ENCODE peak calls at places on chromosome 13, in six cellular contexts. F, S, P, A, U and H are unnamed samples.

GRCh38 chr13:80245162-80245733 is 95.7 kb downstream of the SPRY2 start:
- DNase-seq in F (no peak), P (no peak), S (no peak), A (no peak), U (no peak), H (no peak)

GRCh38 chr13:49791753-49792549 is 531 bp downstream of the KPNA3 start:
- DNase-seq in A (peak), F (no peak), P (no peak), S (peak), U (peak), H (peak)

GRCh38 chr13:67296511-67296910 is 66.4 kb upstream of the PCDH9 start:
- DNase-seq in S (no peak), F (no peak), P (no peak), U (no peak), A (no peak), H (no peak)

GRCh38 chr13:106246237-106246636 is 289.2 kb downstream of the EFNB2 start:
- DNase-seq in F (no peak), S (no peak), U (no peak), P (no peak), A (no peak), H (no peak)

GRCh38 chr13:101919541-101920306 is 467.2 kb downstream of the ITGBL1 start:
- DNase-seq in U (no peak), S (no peak), P (no peak), F (no peak), A (no peak), H (no peak)

GRCh38 chr13:109479991-109480696 is 306.2 kb downstream of the IRS2 start:
- DNase-seq in S (peak), A (peak), P (no peak), U (no peak), F (no peak), H (no peak)

GRCh38 chr13:20487927-20488326 is 37.7 kb downstream of the CRYL1 start:
- DNase-seq in A (no peak), P (no peak), F (no peak), U (no peak), S (no peak), H (no peak)

GRCh38 chr13:94595006-94595942 is 678 bp downstream of the TGDS start:
- DNase-seq in S (peak), A (no peak), U (peak), F (no peak), P (peak), H (no peak)

GRCh38 chr13:96020155-96020575 is 33.0 kb downstream of the UGGT2 start:
- DNase-seq in F (no peak), U (peak), S (peak), P (peak), A (peak), H (peak)

GRCh38 chr13:33244210-33244906 is 41.2 kb downstream of the STARD13 start:
- DNase-seq in S (no peak), F (no peak), U (no peak), P (no peak), A (no peak), H (no peak)

GRCh38 chr13:73519720-73520119 is 460.9 kb downstream of the KLF5 start:
- DNase-seq in S (no peak), P (no peak), U (no peak), A (no peak), F (no peak), H (no peak)

GRCh38 chr13:78410847-78411246 is 192.5 kb downstream of the POU4F1 start:
- DNase-seq in P (no peak), S (no peak), A (no peak), F (no peak), U (no peak), H (no peak)

GRCh38 chr13:111472083-111472482 is 151.6 kb downstream of the TEX29 start:
- DNase-seq in P (no peak), A (no peak), S (no peak), U (no peak), F (no peak), H (no peak)

GRCh38 chr13:92354583-92354982 is 872.0 kb upstream of the GPC6 start:
- DNase-seq in A (no peak), S (no peak), P (no peak), F (no peak), U (no peak), H (no peak)

GRCh38 chr13:111387945-111388600 is 67.6 kb downstream of the TEX29 start:
- DNase-seq in P (no peak), S (peak), A (no peak), U (no peak), F (no peak), H (no peak)

GRCh38 chr13:45482571-45483173 is 17.9 kb downstream of the COG3 start:
- DNase-seq in F (no peak), P (no peak), U (no peak), A (no peak), S (no peak), H (no peak)

GRCh38 chr13:31846984-31847752 is 107.8 kb downstream of the RXFP2 start:
- DNase-seq in P (no peak), S (no peak), F (no peak), A (no peak), U (no peak), H (no peak)

GRCh38 chr13:67662997-67663396 is 432.9 kb upstream of the PCDH9 start:
- DNase-seq in U (no peak), P (no peak), A (no peak), S (no peak), F (no peak), H (no peak)

GRCh38 chr13:68715651-68716050 is 1392.0 kb upstream of the ATXN8OS start:
- DNase-seq in P (no peak), A (no peak), U (no peak), S (no peak), F (no peak), H (no peak)

GRCh38 chr13:111903143-111903542 is 163.8 kb upstream of the SOX1 start:
- DNase-seq in F (no peak), A (no peak), P (no peak), S (no peak), U (no peak), H (no peak)

GRCh38 chr13:100646030-100646673 is 28.4 kb downstream of the TMTC4 start:
- DNase-seq in P (peak), S (peak), A (no peak), U (no peak), F (no peak), H (no peak)

GRCh38 chr13:30892966-30893365 is 13.1 kb upstream of the MEDAG start:
- DNase-seq in S (no peak), P (peak), U (no peak), F (no peak), A (no peak), H (no peak)

GRCh38 chr13:106680796-106681482 is 113.0 kb upstream of the ARGLU1 start:
- DNase-seq in A (no peak), U (no peak), P (no peak), S (no peak), F (no peak), H (no peak)

GRCh38 chr13:34435338-34435737 is 506.7 kb upstream of the NBEA start:
- DNase-seq in F (no peak), U (no peak), P (no peak), A (no peak), S (no peak), H (no peak)

GRCh38 chr13:23741879-23742510 is 147.2 kb downstream of the MIPEP start:
- DNase-seq in S (no peak), U (no peak), P (peak), F (no peak), A (no peak), H (no peak)

GRCh38 chr13:112818040-112818697 is 128.3 kb downstream of the ATP11A start:
- DNase-seq in F (no peak), P (no peak), A (no peak), S (peak), U (no peak), H (no peak)

GRCh38 chr13:49858183-49858856 is 65.8 kb upstream of the KPNA3 start:
- DNase-seq in U (peak), F (no peak), S (no peak), P (peak), A (peak), H (no peak)

GRCh38 chr13:51246411-51247298 is 24.5 kb downstream of the FAM124A start:
- DNase-seq in U (peak), F (no peak), S (no peak), P (no peak), A (peak), H (no peak)

GRCh38 chr13:45280751-45281634 is 60.0 kb downstream of the TPT1 start:
- DNase-seq in P (peak), F (peak), U (peak), A (peak), S (peak), H (peak)

GRCh38 chr13:105920375-105920774 is 615.1 kb downstream of the EFNB2 start:
- DNase-seq in F (no peak), S (no peak), U (peak), P (no peak), A (no peak), H (no peak)

GRCh38 chr13:114101831-114102520 is 30.4 kb downstream of the RASA3 start:
- DNase-seq in U (peak), P (no peak), A (no peak), F (peak), S (no peak), H (no peak)

GRCh38 chr13:102597029-102598015 is 536 bp downstream of the TPP2 start:
- DNase-seq in A (no peak), P (no peak), F (no peak), S (no peak), U (peak), H (no peak)

GRCh38 chr13:101157261-101157660 is 259.0 kb downstream of the NALCN start:
- DNase-seq in S (no peak), P (no peak), U (no peak), F (no peak), A (no peak), H (no peak)

GRCh38 chr13:61286148-61286745 is 129.4 kb downstream of the PCDH20 start:
- DNase-seq in P (no peak), S (peak), A (no peak), F (no peak), U (no peak), H (peak)

GRCh38 chr13:110965755-110966134 is 50.9 kb upstream of the ANKRD10 start:
- DNase-seq in S (no peak), P (no peak), F (no peak), A (no peak), U (no peak), H (no peak)

GRCh38 chr13:73146705-73147104 is 87.9 kb downstream of the KLF5 start:
- DNase-seq in S (no peak), A (no peak), F (no peak), U (no peak), P (no peak), H (no peak)

GRCh38 chr13:93173656-93174055 is 53.0 kb upstream of the GPC6 start:
- DNase-seq in F (no peak), U (no peak), A (no peak), P (no peak), S (no peak), H (no peak)

GRCh38 chr13:105272660-105273631 is 1262.5 kb downstream of the EFNB2 start:
- DNase-seq in A (no peak), U (no peak), F (no peak), S (no peak), P (no peak), H (no peak)

GRCh38 chr13:106595623-106596022 is 27.7 kb upstream of the ARGLU1 start:
- DNase-seq in F (no peak), S (no peak), P (no peak), A (no peak), U (no peak), H (no peak)

DNA sequence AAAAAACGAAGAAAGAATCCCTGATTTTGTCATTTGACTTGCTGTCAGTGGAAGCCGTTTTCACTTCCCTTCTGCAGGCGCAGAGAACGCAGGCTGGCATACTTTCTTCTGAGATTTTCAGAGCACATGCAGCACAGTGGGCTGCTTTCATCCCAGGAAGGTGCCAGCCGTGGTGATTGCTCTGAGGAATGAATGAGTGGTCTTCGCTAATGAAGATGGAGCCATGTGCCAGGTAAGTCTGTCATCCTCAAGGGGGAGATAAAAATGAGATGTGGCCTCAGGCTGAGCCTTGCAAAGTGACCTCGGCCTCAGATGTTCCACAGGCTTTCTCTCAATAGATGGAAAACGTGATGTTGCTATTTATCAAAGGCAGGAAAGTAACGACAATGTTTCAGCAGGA is 94.6 kb upstream of the FARP1 start:
- DNase-seq in F (no peak), P (no peak), U (no peak), A (no peak), S (no peak), H (no peak)
- TF ChIP-seq POLR2A in F (no peak), P (no peak), U (no peak), A (no peak), S (no peak), H (no peak)

GRCh38 chr13:36346222-36347083 is at the start of gene SPART:
- DNase-seq in A (peak), P (peak), S (peak), U (peak), F (peak), H (peak)
- TF ChIP-seq POLR2A in A (peak), P (no peak), S (no peak), U (peak), F (peak), H (no peak)

DNA sequence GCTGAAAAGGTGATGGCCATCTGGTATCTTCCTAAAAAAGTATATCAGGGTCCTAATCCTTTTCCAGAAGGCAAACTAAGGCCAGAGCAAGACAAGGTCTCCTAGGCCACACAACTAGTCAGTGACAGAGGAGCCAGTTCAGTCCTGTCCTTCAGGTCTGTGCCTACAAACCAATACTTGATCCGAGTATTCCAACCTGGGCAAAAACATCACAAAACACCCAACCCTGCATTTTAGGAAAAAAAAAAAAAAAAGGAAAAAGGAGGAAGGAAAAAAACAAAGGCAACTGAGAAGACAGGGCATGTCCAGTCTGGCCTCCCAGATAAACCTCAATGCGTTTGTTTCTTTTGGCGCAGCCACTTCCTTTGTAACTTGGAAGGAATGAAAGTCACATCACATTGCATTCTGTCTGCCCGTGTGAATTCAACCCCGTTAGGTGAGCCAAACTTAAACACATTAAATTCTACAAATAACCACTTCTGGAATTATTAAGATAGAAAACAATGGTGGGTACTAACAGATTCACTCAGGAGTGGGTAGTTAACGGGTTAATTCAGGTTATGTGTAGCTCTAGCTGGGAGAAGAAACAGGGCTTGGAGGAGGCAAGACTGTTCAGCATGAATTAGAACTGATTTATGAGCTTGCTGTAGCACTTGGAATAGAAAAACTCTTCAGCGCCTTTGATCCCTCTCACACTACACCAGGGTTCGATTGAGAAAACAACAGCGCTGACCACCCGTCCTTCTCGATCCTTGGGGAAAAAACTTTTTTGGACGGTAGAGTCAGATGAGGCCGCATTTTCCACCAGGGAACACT is 43.0 kb upstream of the HNRNPA1L2 start:
- DNase-seq in U (no peak), S (no peak), P (no peak), A (peak), F (no peak), H (no peak)
- TF ChIP-seq POLR2A in U (no peak), S (no peak), P (no peak), A (no peak), F (no peak), H (no peak)

GRCh38 chr13:99192480-99192879 is 8.2 kb upstream of the UBAC2 start:
- DNase-seq in F (no peak), S (no peak), U (no peak), P (no peak), A (no peak), H (no peak)
- TF ChIP-seq POLR2A in F (no peak), S (no peak), U (no peak), P (no peak), A (no peak), H (no peak)

GRCh38 chr13:46552888-46553520 is at the start of gene LRCH1:
- DNase-seq in F (peak), U (peak), P (peak), S (peak), A (peak), H (peak)
- TF ChIP-seq POLR2A in F (no peak), U (peak), P (peak), S (no peak), A (peak), H (no peak)

GRCh38 chr13:90500569-90500968 is 846.9 kb upstream of the MIR17HG start:
- DNase-seq in U (no peak), S (no peak), A (no peak), F (no peak), P (no peak), H (no peak)
- TF ChIP-seq POLR2A in U (no peak), S (no peak), A (no peak), F (no peak), P (no peak), H (no peak)

GRCh38 chr13:60220072-60220471 is 56.3 kb upstream of the DIAPH3 start:
- DNase-seq in S (no peak), F (no peak), P (no peak), U (no peak), A (no peak), H (no peak)
- TF ChIP-seq POLR2A in S (no peak), F (no peak), P (no peak), U (no peak), A (no peak), H (no peak)

GRCh38 chr13:64723735-64724134 is 2506.4 kb downstream of the PCDH9 start:
- DNase-seq in P (peak), S (no peak), F (no peak), A (no peak), U (no peak), H (no peak)
- TF ChIP-seq POLR2A in P (no peak), S (no peak), F (no peak), A (no peak), U (no peak), H (no peak)

GRCh38 chr13:41059896-41060722 is 1.2 kb upstream of the WBP4 start:
- DNase-seq in S (peak), F (peak), P (peak), U (peak), A (peak), H (peak)
- TF ChIP-seq POLR2A in S (no peak), F (peak), P (peak), U (peak), A (peak), H (no peak)